ENCODE peak calls at places on chromosomes 1 and 21, in eight cellular contexts. M is GF-D8, O is breast epithelium, C is GM04504, Q is NCI-H2081 treated with DMSO at 0.1 percent for 48 hours, N is psoas muscle, V is NCI-H1436, T is HuH-7.5. X is an unnamed sample.
A peak's percentile ranks its signal among the peaks of the same experiment; 100 is the strongest.

GRCh38 chr1:8571200-8571984 is 246.0 kb downstream of the RERE start:
- DNase-seq in C (no peak), O (no peak), T (peak; percentile 37), V (no peak), Q (no peak), M (no peak), N (no peak), X (no peak)

GRCh38 chr1:83715550-83715949 is 283.4 kb downstream of the TTLL7 start:
- DNase-seq in V (no peak), Q (no peak), C (no peak), N (no peak), T (no peak), O (no peak), M (no peak), X (no peak)

GRCh38 chr21:21003701-21004100 is 5.5 kb downstream of the NCAM2 start:
- DNase-seq in O (no peak), C (no peak), N (no peak), V (peak; percentile 14), Q (no peak), M (no peak), T (no peak), X (no peak)

GRCh38 chr1:53066941-53067738 is 5.1 kb downstream of the PODN start:
- DNase-seq in M (no peak), N (peak; percentile 31), O (no peak), T (no peak), C (no peak), Q (no peak), V (no peak), X (no peak)

GRCh38 chr1:38613996-38614395 is 245.6 kb downstream of the RRAGC start:
- DNase-seq in M (no peak), C (no peak), O (no peak), Q (no peak), V (no peak), N (no peak), T (no peak), X (no peak)

GRCh38 chr1:30642391-30643120 is 80.8 kb downstream of the MATN1 start:
- DNase-seq in T (no peak), C (no peak), O (no peak), Q (no peak), M (no peak), V (no peak), N (no peak), X (no peak)

GRCh38 chr1:40435471-40435870 is 14.8 kb upstream of the ZFP69B start:
- DNase-seq in T (no peak), C (no peak), V (no peak), N (no peak), Q (no peak), O (no peak), M (no peak), X (no peak)

GRCh38 chr1:47725000-47725731 is 272.0 kb downstream of the TRABD2B start:
- DNase-seq in M (no peak), T (no peak), Q (no peak), N (no peak), C (no peak), O (no peak), V (no peak), X (peak; percentile 90)

GRCh38 chr21:32276671-32277070 is 2.2 kb downstream of the MIS18A start:
- DNase-seq in V (no peak), T (no peak), M (no peak), O (no peak), Q (no peak), N (no peak), C (no peak), X (no peak)

GRCh38 chr1:97041011-97041410 is 319.4 kb downstream of the PTBP2 start:
- DNase-seq in T (no peak), O (no peak), N (no peak), C (no peak), Q (no peak), M (no peak), V (no peak), X (no peak)

X was measured in upper lobe of left lung.